ENCODE peak calls at places on chromosomes 3 and 15, in four cellular contexts. F is CD8-positive, alpha-beta memory T cell; J is hippocampal formation; T is ACHN. S is an unnamed sample.

GRCh38 chr3:16181361-16181760 is 6.9 kb downstream of the GALNT15 start:
- DNase-seq in T (no peak), F (no peak), J (no peak), S (peak)

GRCh38 chr15:90099072-90099867 is 3.0 kb downstream of the IDH2 start:
- DNase-seq in J (no peak), T (no peak), F (peak), S (no peak)

GRCh38 chr15:78243076-78243475 is 8.7 kb upstream of the ACSBG1 start:
- DNase-seq in J (no peak), F (no peak), T (no peak), S (no peak)

GRCh38 chr3:187709155-187709554 is 6.8 kb upstream of the RTP2 start:
- DNase-seq in J (no peak), T (peak), F (no peak), S (no peak)

GRCh38 chr15:91956026-91956723 is 102.7 kb downstream of the SLCO3A1 start:
- DNase-seq in F (no peak), T (no peak), J (no peak), S (peak)

GRCh38 chr3:46848271-46849097 is 14.8 kb downstream of the MYL3 start:
- DNase-seq in J (no peak), T (peak), F (no peak), S (no peak)

GRCh38 chr3:13723676-13724207 is 156.1 kb downstream of the WNT7A start:
- DNase-seq in T (no peak), J (no peak), F (no peak), S (no peak)

GRCh38 chr15:67446449-67446848 is 74.5 kb upstream of the C15orf61 start:
- DNase-seq in T (no peak), F (no peak), J (no peak), S (no peak)

GRCh38 chr3:76345878-76346277 is 560.5 kb upstream of the ZNF717 start:
- DNase-seq in T (no peak), J (no peak), F (no peak), S (no peak)

GRCh38 chr15:38072507-38073277 is 138.3 kb downstream of the TMCO5A start:
- DNase-seq in F (no peak), T (peak), J (peak), S (peak)

GRCh38 chr15:62153228-62153627 is 11.9 kb downstream of the C2CD4B start:
- DNase-seq in J (no peak), T (no peak), F (no peak), S (no peak)

GRCh38 chr15:62934236-62934971 is 108.1 kb upstream of the TPM1 start:
- DNase-seq in F (no peak), T (no peak), J (no peak), S (no peak)

GRCh38 chr15:48408337-48408736 is 77.1 kb downstream of the DUT start:
- DNase-seq in J (no peak), F (no peak), T (no peak), S (no peak)

GRCh38 chr3:17233398-17233800 is 348.6 kb downstream of the PLCL2 start:
- DNase-seq in T (peak), F (peak), J (no peak), S (no peak)

GRCh38 chr3:194046995-194047681 is 88.8 kb upstream of the HES1 start:
- DNase-seq in T (no peak), J (peak), F (no peak), S (peak)

GRCh38 chr3:126407412-126408044 is 12.8 kb downstream of the CFAP100 start:
- DNase-seq in J (no peak), F (no peak), T (no peak), S (no peak)

GRCh38 chr3:111967651-111968274 is 11.1 kb upstream of the ABHD10 start:
- DNase-seq in F (peak), J (peak), T (peak), S (peak)

GRCh38 chr3:106006001-106006400 is 137.2 kb upstream of the CBLB start:
- DNase-seq in F (no peak), J (no peak), T (no peak), S (no peak)

GRCh38 chr3:158455406-158455805 is 115.6 kb upstream of the MLF1 start:
- DNase-seq in F (no peak), J (no peak), T (no peak), S (no peak)

GRCh38 chr3:101036213-101036618 is 43.0 kb upstream of the ABI3BP start:
- DNase-seq in F (no peak), T (peak), J (no peak), S (no peak)

GRCh38 chr15:66578286-66578875 is 12.6 kb upstream of the LCTL start:
- DNase-seq in T (no peak), F (no peak), J (no peak), S (no peak)

GRCh38 chr3:60909526-60909925 is 341.7 kb downstream of the FHIT start:
- DNase-seq in T (no peak), J (no peak), F (no peak), S (no peak)

GRCh38 chr15:48823237-48823636 is 12.4 kb upstream of the CEP152 start:
- DNase-seq in J (no peak), T (no peak), F (no peak), S (no peak)